ENCODE peak calls at places on chromosome 14, in nine cellular contexts. M is prostate gland, A is suprapubic skin, Q is transverse colon, J is sigmoid colon, N is HCT116, B is SK-N-SH, Z is breast epithelium, H is GM12878. K is an unnamed sample.

GRCh38 chr14:65910108-65910507 is 497.6 kb downstream of the FUT8 start:
- DNase-seq in A (no peak), Z (no peak), Q (no peak), N (no peak), H (no peak), J (no peak), M (no peak), B (no peak), K (no peak)

GRCh38 chr14:70642313-70643235 is 858 bp downstream of the TTC9 start:
- DNase-seq in Q (peak; percentile 39), Z (no peak), M (no peak), B (peak; percentile 77), A (no peak), N (no peak), H (no peak), J (no peak), K (no peak)

GRCh38 chr14:51931308-51931707 is 58.0 kb upstream of the RTRAF start:
- DNase-seq in M (no peak), A (no peak), B (no peak), Q (no peak), H (no peak), Z (no peak), N (no peak), J (no peak), K (no peak)

GRCh38 chr14:64549805-64550538 is at the start of gene PPP1R36:
- DNase-seq in Q (peak; percentile 81), M (no peak), J (peak; percentile 70), Z (no peak), B (peak; percentile 71), A (no peak), H (no peak), N (no peak), K (peak; percentile 8)

GRCh38 chr14:52380294-52380693 is 66.2 kb downstream of the PTGER2 start:
- DNase-seq in Z (no peak), A (no peak), Q (no peak), N (no peak), J (no peak), H (peak; percentile 25), B (no peak), M (no peak), K (no peak)

GRCh38 chr14:36556811-36557433 is 25.5 kb downstream of the NKX2-8 start:
- DNase-seq in Q (no peak), H (no peak), A (no peak), J (no peak), B (peak; percentile 39), Z (no peak), M (no peak), N (peak; percentile 19), K (no peak)

GRCh38 chr14:99603965-99604765 is at the start of gene CCDC85C:
- DNase-seq in Q (peak; percentile 97), N (peak; percentile 85), Z (peak; percentile 95), M (peak; percentile 94), H (peak; percentile 32), J (peak; percentile 98), B (peak; percentile 100), A (peak; percentile 93), K (peak; percentile 37)

GRCh38 chr14:33943081-33943480 is 7.8 kb downstream of the EGLN3 start:
- DNase-seq in J (no peak), Z (no peak), Q (peak; percentile 45), B (peak; percentile 74), H (no peak), N (no peak), A (no peak), M (peak; percentile 22), K (no peak)

GRCh38 chr14:63178912-63179311 is 25.3 kb upstream of the RHOJ start:
- DNase-seq in Z (no peak), H (no peak), M (peak; percentile 52), J (no peak), B (no peak), A (no peak), Q (no peak), N (no peak), K (no peak)

GRCh38 chr14:22648506-22648905 is 4.4 kb upstream of the OR6J1 start:
- DNase-seq in H (no peak), N (no peak), Z (no peak), A (no peak), B (no peak), Q (no peak), J (no peak), M (no peak), K (no peak)

GRCh38 chr14:39102265-39102968 is 618 bp downstream of the SEC23A start:
- DNase-seq in B (no peak), Q (peak; percentile 73), N (no peak), H (no peak), J (no peak), Z (no peak), M (peak; percentile 9), A (no peak), K (no peak)

GRCh38 chr14:39109893-39110715 is 4.0 kb upstream of the GEMIN2 start:
- DNase-seq in N (no peak), M (no peak), H (no peak), J (no peak), B (no peak), Z (no peak), Q (no peak), A (no peak), K (no peak)

GRCh38 chr14:39108791-39109190 is 5.3 kb upstream of the GEMIN2 start:
- DNase-seq in N (no peak), Z (no peak), Q (no peak), J (no peak), H (no peak), A (no peak), B (no peak), M (no peak), K (no peak)

GRCh38 chr14:39102969-39103957 is at the start of gene SEC23A:
- DNase-seq in Q (peak; percentile 94), J (peak; percentile 95), N (peak; percentile 47), H (no peak), B (peak; percentile 87), M (peak; percentile 86), A (peak; percentile 97), Z (peak; percentile 86), K (peak; percentile 89)

GRCh38 chr14:39107624-39108023 is 4.6 kb upstream of the SEC23A start:
- DNase-seq in H (no peak), B (peak; percentile 35), J (no peak), Q (no peak), A (no peak), Z (no peak), N (no peak), M (no peak), K (no peak)
- TF ChIP-seq CTCF in H (peak; percentile 33), B (peak; percentile 54), J (peak; percentile 22), Q (peak; percentile 46), A (no peak), Z (peak; percentile 32), N (peak; percentile 51), M (peak; percentile 38), K (peak; percentile 18)

GRCh38 chr14:105292810-105293711 is 7.7 kb downstream of the BRF1 start:
- DNase-seq in J (no peak), H (no peak), Q (no peak), N (no peak), Z (no peak), A (no peak), B (peak; percentile 58), M (no peak), K (no peak)

GRCh38 chr14:105286759-105287144 is 14.0 kb downstream of the BRF1 start:
- DNase-seq in H (no peak), Q (no peak), Z (no peak), J (no peak), B (peak; percentile 66), A (no peak), M (no peak), N (no peak), K (no peak)

GRCh38 chr14:105287249-105288102 is 13.3 kb downstream of the BRF1 start:
- DNase-seq in A (no peak), Q (no peak), J (no peak), Z (no peak), M (no peak), B (peak; percentile 60), H (no peak), N (no peak), K (no peak)

GRCh38 chr14:105294142-105294597 is 6.6 kb downstream of the BRF1 start:
- DNase-seq in B (peak; percentile 91), J (no peak), N (no peak), H (no peak), Z (no peak), Q (no peak), A (no peak), M (no peak), K (peak; percentile 21)

GRCh38 chr14:105290598-105291356 is 10.0 kb downstream of the BRF1 start:
- DNase-seq in Q (no peak), A (no peak), J (no peak), Z (no peak), H (no peak), B (peak; percentile 79), N (no peak), M (no peak), K (peak; percentile 77)
- TF ChIP-seq POLR2AphosphoS5 in Q (no peak), A (no peak), J (no peak), Z (no peak), H (no peak), B (no peak), N (no peak), M (no peak), K (peak; percentile 97)

DNA sequence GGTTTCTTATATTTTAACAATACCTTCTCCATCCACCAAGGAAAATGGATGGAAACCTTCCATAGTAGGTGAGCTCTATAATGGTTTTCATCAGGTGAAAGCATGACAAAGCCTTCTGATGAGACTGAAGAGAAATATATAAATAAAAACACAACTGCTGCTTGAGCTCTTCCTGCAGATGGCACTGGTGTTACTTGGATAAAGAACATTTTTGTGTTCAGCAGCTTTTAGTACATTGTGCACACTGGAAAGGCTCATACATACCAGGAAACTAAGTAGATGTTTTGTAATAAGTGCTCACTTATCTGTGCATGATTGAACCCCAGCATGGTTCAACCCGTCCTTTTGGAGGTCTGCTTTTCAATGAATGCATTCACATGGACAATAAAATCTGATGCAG is 357.3 kb upstream of the MIS18BP1 start:
- DNase-seq in Q (no peak), A (no peak), J (no peak), B (no peak), H (no peak), Z (no peak), M (no peak), N (no peak), K (no peak)
- TF ChIP-seq CTCF in Q (peak; percentile 46), A (no peak), J (no peak), B (peak; percentile 46), H (no peak), Z (no peak), M (no peak), N (no peak), K (no peak)

GRCh38 chr14:76336876-76337275 is 39.1 kb upstream of the ESRRB start:
- DNase-seq in J (no peak), B (no peak), Q (no peak), M (no peak), A (no peak), Z (no peak), N (no peak), H (no peak), K (no peak)

GRCh38 chr14:76343386-76343785 is 32.6 kb upstream of the ESRRB start:
- DNase-seq in H (no peak), J (no peak), M (no peak), N (no peak), Z (no peak), A (no peak), B (no peak), Q (no peak), K (no peak)

GRCh38 chr14:76333664-76334063 is 42.3 kb upstream of the ESRRB start:
- DNase-seq in J (peak; percentile 3), H (no peak), Q (no peak), M (no peak), Z (no peak), N (no peak), A (no peak), B (no peak), K (no peak)

GRCh38 chr14:76339922-76340615 is 35.9 kb upstream of the ESRRB start:
- DNase-seq in A (no peak), N (no peak), J (no peak), H (no peak), Q (no peak), M (no peak), Z (no peak), B (no peak), K (no peak)

GRCh38 chr14:76337619-76338545 is 38.1 kb upstream of the ESRRB start:
- DNase-seq in J (no peak), B (peak; percentile 85), N (no peak), A (no peak), Z (no peak), H (no peak), M (no peak), Q (no peak), K (no peak)
- TF ChIP-seq POLR2AphosphoS5 in J (no peak), B (peak; percentile 4), N (no peak), A (no peak), Z (no peak), H (no peak), M (no peak), Q (no peak), K (no peak)